ENCODE peak calls at places on chromosomes 16 and 17, in eight cellular contexts. One of them, this sample, is unnamed.

GRCh38 chr16:54533856-54534490 is 247.4 kb upstream of the IRX3 start:
- DNase-seq in posterior vena cava: no peak
- DNase-seq in left cardiac atrium: no peak
- DNase-seq in GM04504: no peak
- DNase-seq in prostate gland: no peak
- DNase-seq in stimulated activated CD4-positive, alpha-beta T cell treated with anti-CD3 and anti-CD28 coated beads, Interleukin-4, amount 100 ng/mL, for 1 hour: no peak
- DNase-seq in GM10248: no peak
- DNase-seq in COR-L47: no peak
- DNase-seq in this sample: no peak

GRCh38 chr16:67641779-67642708 is 2.9 kb upstream of the CARMIL2 start:
- DNase-seq in posterior vena cava: no peak
- DNase-seq in left cardiac atrium: peak
- DNase-seq in GM04504: no peak
- DNase-seq in prostate gland: peak
- DNase-seq in stimulated activated CD4-positive, alpha-beta T cell treated with anti-CD3 and anti-CD28 coated beads, Interleukin-4, amount 100 ng/mL, for 1 hour: no peak
- DNase-seq in GM10248: no peak
- DNase-seq in COR-L47: no peak
- DNase-seq in this sample: no peak

GRCh38 chr16:67257486-67258159 is 8.8 kb downstream of the SLC9A5 start:
- DNase-seq in posterior vena cava: peak
- DNase-seq in left cardiac atrium: no peak
- DNase-seq in GM04504: no peak
- DNase-seq in prostate gland: no peak
- DNase-seq in stimulated activated CD4-positive, alpha-beta T cell treated with anti-CD3 and anti-CD28 coated beads, Interleukin-4, amount 100 ng/mL, for 1 hour: no peak
- DNase-seq in GM10248: no peak
- DNase-seq in COR-L47: no peak
- DNase-seq in this sample: no peak

GRCh38 chr17:49985310-49985990 is 9.6 kb downstream of the DLX3 start:
- DNase-seq in posterior vena cava: no peak
- DNase-seq in left cardiac atrium: no peak
- DNase-seq in GM04504: no peak
- DNase-seq in prostate gland: no peak
- DNase-seq in stimulated activated CD4-positive, alpha-beta T cell treated with anti-CD3 and anti-CD28 coated beads, Interleukin-4, amount 100 ng/mL, for 1 hour: no peak
- DNase-seq in GM10248: no peak
- DNase-seq in COR-L47: peak
- DNase-seq in this sample: no peak

GRCh38 chr16:89633064-89633631 is 19.7 kb downstream of the DPEP1 start:
- DNase-seq in posterior vena cava: no peak
- DNase-seq in left cardiac atrium: no peak
- DNase-seq in GM04504: peak
- DNase-seq in prostate gland: no peak
- DNase-seq in stimulated activated CD4-positive, alpha-beta T cell treated with anti-CD3 and anti-CD28 coated beads, Interleukin-4, amount 100 ng/mL, for 1 hour: no peak
- DNase-seq in GM10248: no peak
- DNase-seq in COR-L47: no peak
- DNase-seq in this sample: no peak

GRCh38 chr17:15886221-15886620 is 58.7 kb upstream of the ADORA2B start:
- DNase-seq in posterior vena cava: no peak
- DNase-seq in left cardiac atrium: no peak
- DNase-seq in GM04504: no peak
- DNase-seq in prostate gland: no peak
- DNase-seq in stimulated activated CD4-positive, alpha-beta T cell treated with anti-CD3 and anti-CD28 coated beads, Interleukin-4, amount 100 ng/mL, for 1 hour: no peak
- DNase-seq in GM10248: no peak
- DNase-seq in COR-L47: no peak
- DNase-seq in this sample: no peak

GRCh38 chr17:2388705-2389099 is 12.2 kb downstream of the MNT start:
- DNase-seq in posterior vena cava: no peak
- DNase-seq in left cardiac atrium: no peak
- DNase-seq in GM04504: no peak
- DNase-seq in prostate gland: no peak
- DNase-seq in stimulated activated CD4-positive, alpha-beta T cell treated with anti-CD3 and anti-CD28 coated beads, Interleukin-4, amount 100 ng/mL, for 1 hour: no peak
- DNase-seq in GM10248: no peak
- DNase-seq in COR-L47: no peak
- DNase-seq in this sample: no peak

GRCh38 chr16:30876867-30877266 is 17.0 kb downstream of the BCL7C start:
- DNase-seq in posterior vena cava: no peak
- DNase-seq in left cardiac atrium: no peak
- DNase-seq in GM04504: no peak
- DNase-seq in prostate gland: no peak
- DNase-seq in stimulated activated CD4-positive, alpha-beta T cell treated with anti-CD3 and anti-CD28 coated beads, Interleukin-4, amount 100 ng/mL, for 1 hour: no peak
- DNase-seq in GM10248: no peak
- DNase-seq in COR-L47: no peak
- DNase-seq in this sample: peak

GRCh38 chr16:66510711-66511614 is 39.0 kb downstream of the TK2 start:
- DNase-seq in posterior vena cava: peak
- DNase-seq in left cardiac atrium: peak
- DNase-seq in GM04504: no peak
- DNase-seq in prostate gland: peak
- DNase-seq in stimulated activated CD4-positive, alpha-beta T cell treated with anti-CD3 and anti-CD28 coated beads, Interleukin-4, amount 100 ng/mL, for 1 hour: no peak
- DNase-seq in GM10248: no peak
- DNase-seq in COR-L47: no peak
- DNase-seq in this sample: no peak

GRCh38 chr17:57943140-57943539 is 12.1 kb downstream of the CUEDC1 start:
- DNase-seq in posterior vena cava: peak
- DNase-seq in left cardiac atrium: no peak
- DNase-seq in GM04504: no peak
- DNase-seq in prostate gland: no peak
- DNase-seq in stimulated activated CD4-positive, alpha-beta T cell treated with anti-CD3 and anti-CD28 coated beads, Interleukin-4, amount 100 ng/mL, for 1 hour: no peak
- DNase-seq in GM10248: no peak
- DNase-seq in COR-L47: no peak
- DNase-seq in this sample: no peak

GRCh38 chr17:75604034-75604695 is 16.6 kb downstream of the MYO15B start:
- DNase-seq in posterior vena cava: no peak
- DNase-seq in left cardiac atrium: no peak
- DNase-seq in GM04504: no peak
- DNase-seq in prostate gland: no peak
- DNase-seq in stimulated activated CD4-positive, alpha-beta T cell treated with anti-CD3 and anti-CD28 coated beads, Interleukin-4, amount 100 ng/mL, for 1 hour: no peak
- DNase-seq in GM10248: no peak
- DNase-seq in COR-L47: no peak
- DNase-seq in this sample: no peak

GRCh38 chr16:69936751-69937211 is 14.4 kb upstream of the CLEC18A start:
- DNase-seq in posterior vena cava: no peak
- DNase-seq in left cardiac atrium: no peak
- DNase-seq in GM04504: no peak
- DNase-seq in prostate gland: no peak
- DNase-seq in stimulated activated CD4-positive, alpha-beta T cell treated with anti-CD3 and anti-CD28 coated beads, Interleukin-4, amount 100 ng/mL, for 1 hour: no peak
- DNase-seq in GM10248: no peak
- DNase-seq in COR-L47: no peak
- DNase-seq in this sample: no peak

GRCh38 chr17:63646492-63646815 is 24.2 kb downstream of the MAP3K3 start:
- DNase-seq in posterior vena cava: no peak
- DNase-seq in left cardiac atrium: no peak
- DNase-seq in GM04504: no peak
- DNase-seq in prostate gland: no peak
- DNase-seq in stimulated activated CD4-positive, alpha-beta T cell treated with anti-CD3 and anti-CD28 coated beads, Interleukin-4, amount 100 ng/mL, for 1 hour: no peak
- DNase-seq in GM10248: peak
- DNase-seq in COR-L47: no peak
- DNase-seq in this sample: no peak

GRCh38 chr17:64048805-64049204 is 28.4 kb upstream of the ICAM2 start:
- DNase-seq in posterior vena cava: no peak
- DNase-seq in left cardiac atrium: no peak
- DNase-seq in GM04504: no peak
- DNase-seq in prostate gland: no peak
- DNase-seq in stimulated activated CD4-positive, alpha-beta T cell treated with anti-CD3 and anti-CD28 coated beads, Interleukin-4, amount 100 ng/mL, for 1 hour: no peak
- DNase-seq in GM10248: no peak
- DNase-seq in COR-L47: no peak
- DNase-seq in this sample: no peak

GRCh38 chr17:21677126-21677910 is 15.0 kb upstream of the KCNJ18 start:
- DNase-seq in posterior vena cava: peak
- DNase-seq in left cardiac atrium: no peak
- DNase-seq in GM04504: no peak
- DNase-seq in prostate gland: no peak
- DNase-seq in stimulated activated CD4-positive, alpha-beta T cell treated with anti-CD3 and anti-CD28 coated beads, Interleukin-4, amount 100 ng/mL, for 1 hour: no peak
- DNase-seq in GM10248: no peak
- DNase-seq in COR-L47: no peak
- DNase-seq in this sample: no peak

GRCh38 chr16:2919511-2920255 is 8.0 kb downstream of the FLYWCH1 start:
- DNase-seq in posterior vena cava: no peak
- DNase-seq in left cardiac atrium: no peak
- DNase-seq in GM04504: no peak
- DNase-seq in prostate gland: peak
- DNase-seq in stimulated activated CD4-positive, alpha-beta T cell treated with anti-CD3 and anti-CD28 coated beads, Interleukin-4, amount 100 ng/mL, for 1 hour: peak
- DNase-seq in GM10248: peak
- DNase-seq in COR-L47: peak
- DNase-seq in this sample: peak

GRCh38 chr16:84096447-84097005 is 20.2 kb downstream of the MBTPS1 start:
- DNase-seq in posterior vena cava: no peak
- DNase-seq in left cardiac atrium: no peak
- DNase-seq in GM04504: no peak
- DNase-seq in prostate gland: peak
- DNase-seq in stimulated activated CD4-positive, alpha-beta T cell treated with anti-CD3 and anti-CD28 coated beads, Interleukin-4, amount 100 ng/mL, for 1 hour: no peak
- DNase-seq in GM10248: no peak
- DNase-seq in COR-L47: peak
- DNase-seq in this sample: no peak

GRCh38 chr17:32551186-32551955 is 64.6 kb downstream of the CDK5R1 start:
- DNase-seq in posterior vena cava: no peak
- DNase-seq in left cardiac atrium: no peak
- DNase-seq in GM04504: no peak
- DNase-seq in prostate gland: no peak
- DNase-seq in stimulated activated CD4-positive, alpha-beta T cell treated with anti-CD3 and anti-CD28 coated beads, Interleukin-4, amount 100 ng/mL, for 1 hour: no peak
- DNase-seq in GM10248: peak
- DNase-seq in COR-L47: no peak
- DNase-seq in this sample: no peak

GRCh38 chr17:64537488-64537887 is 30.7 kb downstream of the CEP95 start:
- DNase-seq in posterior vena cava: no peak
- DNase-seq in left cardiac atrium: no peak
- DNase-seq in GM04504: no peak
- DNase-seq in prostate gland: no peak
- DNase-seq in stimulated activated CD4-positive, alpha-beta T cell treated with anti-CD3 and anti-CD28 coated beads, Interleukin-4, amount 100 ng/mL, for 1 hour: no peak
- DNase-seq in GM10248: no peak
- DNase-seq in COR-L47: no peak
- DNase-seq in this sample: no peak

GRCh38 chr17:17763734-17764133 is 73.1 kb downstream of the SREBF1 start:
- DNase-seq in posterior vena cava: no peak
- DNase-seq in left cardiac atrium: no peak
- DNase-seq in GM04504: no peak
- DNase-seq in prostate gland: no peak
- DNase-seq in stimulated activated CD4-positive, alpha-beta T cell treated with anti-CD3 and anti-CD28 coated beads, Interleukin-4, amount 100 ng/mL, for 1 hour: no peak
- DNase-seq in GM10248: no peak
- DNase-seq in COR-L47: no peak
- DNase-seq in this sample: no peak

GRCh38 chr17:60863892-60864673 is 186.4 kb downstream of the BCAS3 start:
- DNase-seq in posterior vena cava: no peak
- DNase-seq in left cardiac atrium: no peak
- DNase-seq in GM04504: no peak
- DNase-seq in prostate gland: no peak
- DNase-seq in stimulated activated CD4-positive, alpha-beta T cell treated with anti-CD3 and anti-CD28 coated beads, Interleukin-4, amount 100 ng/mL, for 1 hour: no peak
- DNase-seq in GM10248: no peak
- DNase-seq in COR-L47: no peak
- DNase-seq in this sample: no peak

GRCh38 chr16:15876503-15876902 is 11.9 kb downstream of the CEP20 start:
- DNase-seq in posterior vena cava: no peak
- DNase-seq in left cardiac atrium: no peak
- DNase-seq in GM04504: no peak
- DNase-seq in prostate gland: no peak
- DNase-seq in stimulated activated CD4-positive, alpha-beta T cell treated with anti-CD3 and anti-CD28 coated beads, Interleukin-4, amount 100 ng/mL, for 1 hour: no peak
- DNase-seq in GM10248: no peak
- DNase-seq in COR-L47: no peak
- DNase-seq in this sample: no peak

This sample was measured in WTC11.